ENCODE peak calls at places on chromosome 15, in six cellular contexts. S is heart right ventricle, I is colonic mucosa, Y is endodermal cell, D is cardiac fibroblast, N is tibial artery. V is an unnamed sample.
A peak's percentile ranks its signal among the peaks of the same experiment; 100 is the strongest.

GRCh38 chr15:57792729-57793449 is 86.4 kb downstream of the POLR2M start:
- DNase-seq in D (no peak), S (no peak), I (peak; percentile 61), N (no peak), Y (no peak), V (no peak)

GRCh38 chr15:52481915-52482314 is 46.8 kb downstream of the MYO5A start:
- DNase-seq in I (no peak), N (no peak), D (peak; percentile 84), Y (no peak), S (no peak), V (peak; percentile 50)

GRCh38 chr15:100853676-100854440 is 25.8 kb upstream of the ALDH1A3 start:
- DNase-seq in S (no peak), D (no peak), Y (no peak), I (no peak), N (no peak), V (no peak)

GRCh38 chr15:99059010-99059981 is 45.6 kb upstream of the SYNM start:
- DNase-seq in N (peak; percentile 94), I (peak; percentile 47), D (peak; percentile 83), S (peak; percentile 85), Y (peak; percentile 95), V (peak; percentile 29)

GRCh38 chr15:79769081-79769481 is 127.7 kb downstream of the MTHFS start:
- DNase-seq in S (no peak), D (peak; percentile 9), N (no peak), I (no peak), Y (no peak), V (no peak)

GRCh38 chr15:86615816-86616215 is 536.1 kb downstream of the AGBL1 start:
- DNase-seq in I (no peak), Y (no peak), S (no peak), D (no peak), N (no peak), V (no peak)

GRCh38 chr15:69648215-69648614 is 195.6 kb downstream of the RPLP1 start:
- DNase-seq in S (no peak), I (no peak), D (no peak), N (no peak), Y (peak; percentile 72), V (no peak)

GRCh38 chr15:99441871-99442267 is 123.9 kb upstream of the MEF2A start:
- DNase-seq in Y (peak; percentile 35), D (no peak), N (peak; percentile 62), S (peak; percentile 4), I (no peak), V (no peak)

GRCh38 chr15:33094336-33094735 is 100.2 kb downstream of the FMN1 start:
- DNase-seq in I (no peak), S (no peak), Y (no peak), D (peak; percentile 51), N (no peak), V (no peak)

GRCh38 chr15:48602358-48603122 is 43.0 kb downstream of the FBN1 start:
- DNase-seq in I (no peak), S (peak; percentile 35), N (no peak), Y (no peak), D (peak; percentile 82), V (peak; percentile 67)

GRCh38 chr15:70387086-70387485 is 289.4 kb upstream of the TLE3 start:
- DNase-seq in I (no peak), D (no peak), S (no peak), Y (peak; percentile 30), N (no peak), V (no peak)

GRCh38 chr15:76196286-76196948 is 114.9 kb downstream of the ETFA start:
- DNase-seq in Y (peak; percentile 78), D (peak; percentile 86), I (peak; percentile 74), N (peak; percentile 81), S (peak; percentile 40), V (peak; percentile 64)

GRCh38 chr15:82044373-82045178 is 1.2 kb downstream of the MEX3B start:
- DNase-seq in S (peak; percentile 46), D (peak; percentile 74), I (peak; percentile 55), Y (peak; percentile 87), N (peak; percentile 66), V (no peak)

GRCh38 chr15:96564546-96564945 is 234.0 kb downstream of the NR2F2 start:
- DNase-seq in Y (no peak), I (no peak), S (no peak), N (no peak), D (peak; percentile 33), V (no peak)

GRCh38 chr15:47196057-47196456 is 521.2 kb upstream of the SEMA6D start:
- DNase-seq in Y (peak; percentile 94), D (peak; percentile 88), I (peak; percentile 72), N (peak; percentile 85), S (peak; percentile 82), V (peak; percentile 64)

GRCh38 chr15:70269991-70270751 is 172.5 kb upstream of the TLE3 start:
- DNase-seq in N (no peak), D (peak; percentile 75), I (no peak), S (peak; percentile 74), Y (no peak), V (no peak)

GRCh38 chr15:37098468-37099320 is 1.7 kb downstream of the MEIS2 start:
- DNase-seq in I (no peak), D (peak; percentile 51), S (no peak), Y (peak; percentile 75), N (peak; percentile 76), V (no peak)

GRCh38 chr15:37015025-37015424 is 85.3 kb downstream of the MEIS2 start:
- DNase-seq in D (peak; percentile 79), Y (no peak), S (peak; percentile 21), N (no peak), I (no peak), V (peak; percentile 14)

GRCh38 chr15:100348578-100348977 is 6.8 kb upstream of the ADAMTS17 start:
- DNase-seq in I (no peak), Y (no peak), S (no peak), N (no peak), D (no peak), V (no peak)

GRCh38 chr15:32148833-32149555 is 118.7 kb downstream of the CHRNA7 start:
- DNase-seq in Y (no peak), D (no peak), I (no peak), N (no peak), S (no peak), V (no peak)

GRCh38 chr15:40941528-40942336 is 11.5 kb upstream of the CHAC1 start:
- DNase-seq in I (peak; percentile 81), Y (peak; percentile 92), S (peak; percentile 84), D (peak; percentile 61), N (peak; percentile 85), V (no peak)

GRCh38 chr15:40942865-40943264 is 10.4 kb upstream of the CHAC1 start:
- DNase-seq in D (no peak), S (no peak), Y (no peak), N (no peak), I (no peak), V (no peak)

GRCh38 chr15:40943764-40944365 is 9.4 kb upstream of the CHAC1 start:
- DNase-seq in Y (no peak), S (no peak), N (no peak), I (no peak), D (no peak), V (no peak)

GRCh38 chr15:40941078-40941527 is 12.0 kb downstream of the DLL4 start:
- DNase-seq in Y (no peak), N (no peak), S (no peak), I (no peak), D (no peak), V (no peak)

GRCh38 chr15:40942337-40942854 is 10.9 kb upstream of the CHAC1 start:
- DNase-seq in N (peak; percentile 55), D (no peak), Y (no peak), I (no peak), S (no peak), V (no peak)
- H3K4me3 ChIP-seq in N (peak overlapping the region; percentile 62), D (peak overlapping the region; percentile 55), Y (peak overlapping the region; percentile 70), I (peak overlapping the region; percentile 53), S (peak overlapping the region; percentile 61), V (peak overlapping the region; percentile 62)

GRCh38 chr15:92949604-92950249 is 49.6 kb downstream of the CHD2 start:
- DNase-seq in Y (no peak), D (no peak), S (no peak), N (no peak), I (no peak), V (no peak)
- TF ChIP-seq CTCF in Y (no peak), D (no peak), S (no peak), N (no peak), I (no peak), V (no peak)

DNA sequence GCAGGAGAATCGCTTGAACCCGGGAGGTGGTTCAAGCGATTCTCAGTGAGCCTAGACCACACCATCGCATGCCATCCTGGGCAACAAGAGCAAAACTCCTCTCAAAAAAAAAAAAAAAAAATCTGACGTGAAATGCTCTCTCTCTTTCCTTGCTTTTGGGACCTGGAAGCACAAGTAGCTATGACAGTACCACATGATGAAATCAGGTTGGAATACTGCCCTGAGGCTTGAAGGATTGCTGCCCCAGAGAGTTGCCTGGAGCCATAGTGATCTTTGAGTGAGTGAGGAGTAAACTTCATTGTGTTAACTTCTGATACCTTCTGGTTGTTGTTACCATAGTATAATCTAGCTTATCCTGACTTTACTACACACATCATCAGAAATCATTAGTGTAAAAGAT is 23.3 kb downstream of the AKAP13 start:
- DNase-seq in N (no peak), S (peak; percentile 33), I (no peak), Y (no peak), D (peak; percentile 79), V (no peak)
- H3K4me3 ChIP-seq in N (no peak overlapping the region), S (no peak overlapping the region), I (no peak overlapping the region), Y (peak overlapping the region; percentile 60), D (no peak overlapping the region), V (no peak overlapping the region)

GRCh38 chr15:22930782-22931484 is 49.2 kb downstream of the CYFIP1 start:
- DNase-seq in I (no peak), S (peak; percentile 50), D (no peak), N (peak; percentile 82), Y (no peak), V (no peak)
- TF ChIP-seq CTCF in I (no peak), S (no peak), D (no peak), N (no peak), Y (no peak), V (no peak)

GRCh38 chr15:74541494-74542191 is 623 bp downstream of the ARID3B start:
- DNase-seq in S (peak; percentile 14), D (peak; percentile 50), N (peak; percentile 65), Y (peak; percentile 80), I (peak; percentile 52), V (no peak)

GRCh38 chr15:74543583-74543982 is 2.6 kb downstream of the ARID3B start:
- DNase-seq in S (no peak), Y (no peak), I (no peak), N (no peak), D (no peak), V (no peak)

GRCh38 chr15:74540761-74541493 is at the start of gene ARID3B:
- DNase-seq in N (peak; percentile 99), D (peak; percentile 97), I (peak; percentile 98), Y (peak; percentile 99), S (peak; percentile 98), V (peak; percentile 87)

GRCh38 chr15:74543043-74543422 is 2.0 kb downstream of the ARID3B start:
- DNase-seq in Y (no peak), S (no peak), N (no peak), D (no peak), I (no peak), V (no peak)

GRCh38 chr15:74542192-74543042 is 1.4 kb downstream of the ARID3B start:
- DNase-seq in D (no peak), N (no peak), I (no peak), S (no peak), Y (no peak), V (no peak)
- H3K4me3 ChIP-seq in D (no peak overlapping the region), N (peak overlapping the region; percentile 89), I (peak overlapping the region; percentile 94), S (no peak overlapping the region), Y (peak overlapping the region; percentile 87), V (no peak overlapping the region)

V was measured in AG09309.